ENCODE peak calls at places on chromosomes 3 and 15, in five cellular contexts. H is tibial nerve, Q is HepG2, Z is OCI-LY7, E is left ventricle myocardium inferior. O is an unnamed sample. For H3K36me3, the result is how much of the 10 kb centered on the place peaks cover.

GRCh38 chr15:97961067-97961954 is 808 bp downstream of the ARRDC4 start:
- DNase-seq in Z (no peak), Q (peak), H (no peak), E (peak), O (peak)

GRCh38 chr3:55330355-55330754 is 156.8 kb downstream of the WNT5A start:
- DNase-seq in H (no peak), E (no peak), Z (no peak), Q (no peak), O (no peak)

GRCh38 chr3:144187531-144188230 is 216.1 kb downstream of the DIPK2A start:
- DNase-seq in H (no peak), Z (no peak), E (no peak), Q (no peak), O (no peak)

GRCh38 chr15:73081321-73081958 is 29.2 kb downstream of the NEO1 start:
- DNase-seq in Z (peak), Q (peak), E (no peak), H (no peak), O (no peak)

GRCh38 chr3:129119365-129120100 is 2.1 kb downstream of the RAB43 start:
- DNase-seq in E (no peak), H (no peak), Q (peak), Z (no peak), O (no peak)

GRCh38 chr15:94924971-94925593 is 693.7 kb downstream of the MCTP2 start:
- DNase-seq in Q (no peak), Z (no peak), E (no peak), H (peak), O (peak)

GRCh38 chr3:145628211-145628610 is 532.8 kb downstream of the PLOD2 start:
- DNase-seq in H (no peak), Q (no peak), E (no peak), Z (no peak), O (no peak)

GRCh38 chr3:18812316-18812715 is 336.0 kb upstream of the KCNH8 start:
- DNase-seq in Q (no peak), E (no peak), Z (no peak), H (no peak), O (no peak)

GRCh38 chr3:133262371-133262770 is 137.5 kb upstream of the BFSP2 start:
- DNase-seq in Q (no peak), E (no peak), H (no peak), Z (no peak), O (no peak)

GRCh38 chr15:71239592-71240364 is 124.5 kb downstream of the THSD4 start:
- DNase-seq in Q (no peak), E (no peak), H (no peak), Z (no peak), O (no peak)

GRCh38 chr3:117398166-117398954 is 688.8 kb downstream of the TUSC7 start:
- DNase-seq in Q (no peak), H (no peak), E (no peak), Z (no peak), O (no peak)

GRCh38 chr3:45706133-45706808 is 17.1 kb downstream of the SACM1L start:
- DNase-seq in Z (no peak), Q (no peak), H (no peak), E (no peak), O (no peak)

DNA sequence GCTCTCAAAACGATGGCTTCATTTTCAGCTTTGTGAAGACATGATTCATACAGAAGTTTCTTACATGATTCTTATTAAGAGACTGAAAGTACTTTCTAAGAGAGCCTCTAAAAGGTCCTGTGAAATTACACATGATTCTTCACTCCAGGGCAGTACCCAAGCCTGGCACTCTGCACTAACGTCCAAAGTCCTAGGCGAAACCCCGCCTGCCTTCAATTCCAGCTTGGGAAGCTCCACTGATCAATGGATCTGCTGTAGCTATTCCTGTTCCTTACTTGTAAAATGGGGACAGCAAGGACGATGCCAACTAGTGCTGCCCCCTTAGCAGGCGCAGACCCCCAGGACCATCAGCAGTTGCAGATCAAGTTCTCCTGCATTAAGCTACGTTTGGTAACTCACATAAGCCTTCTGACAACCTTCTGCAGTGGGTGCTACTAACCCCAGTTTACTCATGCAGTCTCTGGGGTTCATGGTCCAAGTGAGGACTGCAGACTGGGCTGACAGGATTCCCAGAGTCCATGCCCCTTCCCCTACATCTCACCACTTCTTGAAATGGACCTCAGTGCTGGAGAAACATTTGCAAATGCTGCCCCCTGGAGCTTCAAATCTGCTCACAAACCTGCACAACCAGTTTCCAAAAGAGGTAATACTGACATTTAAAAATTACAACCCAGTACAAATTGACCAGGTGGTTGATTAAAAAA is 10.6 kb downstream of the CHCHD4 start:
- DNase-seq in H (no peak), Q (peak), E (no peak), Z (no peak), O (no peak)
- TF ChIP-seq CTCF in H (no peak), Q (peak), E (peak), Z (peak), O (no peak)

GRCh38 chr3:49720383-49721164 is 1.1 kb upstream of the AMIGO3 start:
- DNase-seq in E (no peak), Z (no peak), Q (no peak), H (no peak), O (no peak)
- H3K36me3 ChIP-seq in E (under half), Z (half or more), Q (under half), H (under half), O (under half)

GRCh38 chr15:74137544-74137920 is 7.1 kb downstream of the ISLR2 start:
- DNase-seq in Z (no peak), E (no peak), H (no peak), Q (no peak), O (no peak)
- H3K4me3 ChIP-seq in Z (no peak), E (peak), H (no peak), Q (no peak), O (no peak)

GRCh38 chr15:64951777-64952418 is 37.8 kb downstream of the SPG21 start:
- DNase-seq in Z (no peak), Q (no peak), H (no peak), E (no peak), O (no peak)

GRCh38 chr15:64948916-64949315 is 37.2 kb downstream of the ANKDD1A start:
- DNase-seq in Q (no peak), H (no peak), Z (no peak), E (no peak), O (no peak)

GRCh38 chr15:64950888-64951287 is 38.8 kb downstream of the SPG21 start:
- DNase-seq in H (no peak), Q (no peak), E (no peak), Z (peak), O (no peak)

GRCh38 chr15:64947211-64947610 is 35.5 kb downstream of the ANKDD1A start:
- DNase-seq in Z (no peak), E (no peak), H (no peak), Q (no peak), O (no peak)

DNA sequence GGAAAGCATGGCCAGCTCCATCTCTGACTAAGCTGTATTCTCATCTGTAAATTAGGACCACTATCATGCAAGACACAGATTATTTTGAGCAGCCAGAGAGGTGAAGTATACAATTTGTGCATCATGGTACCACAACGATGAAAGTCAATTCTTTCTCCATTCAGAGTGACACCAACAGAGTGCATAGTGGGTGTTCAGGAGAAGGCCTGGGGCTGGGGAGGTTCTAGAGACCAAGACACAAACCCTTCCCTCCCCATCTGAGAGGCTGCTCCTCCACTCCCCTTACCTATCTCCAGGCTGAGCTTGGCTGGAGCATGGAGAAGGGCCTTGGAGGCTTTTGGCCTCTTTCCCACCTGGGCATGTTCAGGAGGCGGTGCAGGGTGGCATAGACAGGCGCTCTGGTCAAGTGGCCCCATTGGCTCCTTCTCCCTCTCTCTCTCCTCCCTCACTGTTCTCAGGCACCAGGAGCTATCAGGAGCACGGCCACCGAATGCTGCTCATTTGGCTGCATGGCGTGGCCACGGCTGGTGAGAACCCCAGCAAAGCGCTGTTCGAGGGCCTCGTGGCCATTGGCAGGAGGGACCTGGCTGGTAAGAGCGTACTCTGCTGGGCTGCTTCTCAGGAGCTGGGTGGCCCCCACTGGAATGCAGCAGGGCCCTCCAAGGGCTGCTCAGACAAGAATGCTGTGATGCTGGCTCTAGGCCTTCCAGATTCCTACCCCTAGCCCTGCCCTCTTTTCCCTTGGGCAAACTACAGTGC is 37.9 kb downstream of the ANKDD1A start:
- DNase-seq in E (no peak), Z (no peak), H (no peak), Q (no peak), O (no peak)
- TF ChIP-seq CTCF in E (no peak), Z (no peak), H (no peak), Q (no peak), O (no peak)

DNA sequence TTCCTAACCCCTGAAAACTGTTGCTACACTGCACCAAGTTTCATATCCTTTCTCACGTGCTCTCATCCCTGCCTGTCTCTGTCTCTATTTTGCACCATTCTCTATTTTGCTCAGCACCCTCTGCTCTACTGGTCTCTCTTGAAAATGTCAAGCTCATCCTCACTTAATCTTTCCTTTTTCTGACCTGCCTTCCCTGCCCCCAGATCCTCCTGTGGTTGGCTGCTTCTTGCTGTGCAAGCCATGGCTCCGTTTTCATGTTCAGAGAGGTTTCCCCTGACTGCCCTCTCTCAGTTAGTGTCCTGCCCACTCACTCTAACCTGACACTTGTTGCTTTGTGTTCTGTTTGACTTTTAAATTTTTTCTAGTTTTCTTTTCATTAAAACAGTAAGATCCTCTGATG is 6.0 kb downstream of the CCDC174 start:
- DNase-seq in H (no peak), Z (no peak), Q (no peak), E (no peak), O (no peak)
- H3K36me3 ChIP-seq in H (under half), Z (half or more), Q (under half), E (half or more), O (half or more)

GRCh38 chr3:195892105-195892354 is 16.3 kb downstream of the TNK2 start:
- DNase-seq in Q (no peak), Z (no peak), H (no peak), E (no peak), O (no peak)
- H3K4me3 ChIP-seq in Q (peak), Z (no peak), H (no peak), E (peak), O (peak)